ENCODE peak calls at places on chromosomes 16 and 17, in seven cellular contexts. O, Z, I, C, A, E and L are unnamed samples.

GRCh38 chr17:62629556-62630364 is 2.3 kb downstream of the MRC2 start:
- DNase-seq in E (no peak), A (no peak), Z (no peak), C (no peak), O (no peak), I (no peak), L (no peak)

GRCh38 chr16:77212736-77213541 is 13.7 kb downstream of the SYCE1L start:
- DNase-seq in E (peak; percentile 73), A (no peak), C (peak; percentile 95), I (no peak), O (no peak), Z (peak; percentile 62), L (peak; percentile 73)

GRCh38 chr17:44919885-44920564 is 4.7 kb upstream of the GFAP start:
- DNase-seq in I (peak; percentile 83), A (peak; percentile 73), C (peak; percentile 92), O (peak; percentile 66), E (peak; percentile 89), Z (peak; percentile 83), L (peak; percentile 87)

GRCh38 chr17:60941028-60941427 is 263.4 kb downstream of the BCAS3 start:
- DNase-seq in Z (peak; percentile 35), E (no peak), A (no peak), I (peak; percentile 28), C (no peak), O (peak; percentile 6), L (peak; percentile 17)

GRCh38 chr17:67116045-67116575 is 71.8 kb downstream of the CACNG1 start:
- DNase-seq in E (no peak), I (no peak), C (no peak), A (no peak), Z (no peak), O (no peak), L (no peak)

GRCh38 chr17:40567377-40567776 is 2.1 kb upstream of the CCR7 start:
- DNase-seq in E (no peak), A (no peak), C (no peak), I (no peak), O (no peak), Z (no peak), L (no peak)

GRCh38 chr17:4582691-4583090 is 1.6 kb upstream of the SMTNL2 start:
- DNase-seq in O (no peak), A (no peak), I (no peak), Z (no peak), E (no peak), C (no peak), L (no peak)

GRCh38 chr16:1288813-1289479 is 20.5 kb upstream of the UBE2I start:
- DNase-seq in E (no peak), C (no peak), I (no peak), A (peak; percentile 37), O (no peak), Z (no peak), L (no peak)

GRCh38 chr16:4323845-4324478 is 8.1 kb downstream of the GLIS2 start:
- DNase-seq in O (peak; percentile 28), Z (peak; percentile 72), A (no peak), E (peak; percentile 64), C (no peak), I (peak; percentile 67), L (peak; percentile 83)

GRCh38 chr16:85564277-85565051 is 48.7 kb upstream of the GSE1 start:
- DNase-seq in I (no peak), E (peak; percentile 38), A (no peak), C (no peak), Z (no peak), O (peak; percentile 67), L (peak; percentile 47)

GRCh38 chr16:27960619-27961295 is 102.8 kb downstream of the GSG1L start:
- DNase-seq in I (no peak), A (no peak), O (no peak), E (no peak), C (peak; percentile 78), Z (no peak), L (no peak)

GRCh38 chr16:57563487-57563750 is 21.0 kb downstream of the ADGRG5 start:
- DNase-seq in A (no peak), Z (no peak), I (no peak), E (no peak), O (no peak), C (no peak), L (no peak)

GRCh38 chr17:36136031-36136430 is 32.4 kb downstream of the CCL4 start:
- DNase-seq in C (peak; percentile 37), E (no peak), I (no peak), A (no peak), O (no peak), Z (no peak), L (no peak)

GRCh38 chr17:151886-152859 is 14.8 kb downstream of the SCGB1C2 start:
- DNase-seq in I (peak; percentile 7), O (no peak), A (no peak), E (peak; percentile 33), C (peak; percentile 68), Z (no peak), L (no peak)

GRCh38 chr17:5585814-5586558 is 1.7 kb upstream of the NLRP1 start:
- DNase-seq in O (no peak), I (no peak), C (no peak), Z (no peak), E (no peak), A (no peak), L (no peak)

GRCh38 chr16:67464565-67464964 is 16.4 kb downstream of the ATP6V0D1 start:
- DNase-seq in A (no peak), Z (no peak), E (no peak), I (peak; percentile 88), C (no peak), O (peak; percentile 56), L (no peak)

GRCh38 chr16:78163772-78164391 is 64.4 kb downstream of the WWOX start:
- DNase-seq in Z (no peak), A (no peak), I (no peak), O (no peak), E (no peak), C (no peak), L (no peak)

DNA sequence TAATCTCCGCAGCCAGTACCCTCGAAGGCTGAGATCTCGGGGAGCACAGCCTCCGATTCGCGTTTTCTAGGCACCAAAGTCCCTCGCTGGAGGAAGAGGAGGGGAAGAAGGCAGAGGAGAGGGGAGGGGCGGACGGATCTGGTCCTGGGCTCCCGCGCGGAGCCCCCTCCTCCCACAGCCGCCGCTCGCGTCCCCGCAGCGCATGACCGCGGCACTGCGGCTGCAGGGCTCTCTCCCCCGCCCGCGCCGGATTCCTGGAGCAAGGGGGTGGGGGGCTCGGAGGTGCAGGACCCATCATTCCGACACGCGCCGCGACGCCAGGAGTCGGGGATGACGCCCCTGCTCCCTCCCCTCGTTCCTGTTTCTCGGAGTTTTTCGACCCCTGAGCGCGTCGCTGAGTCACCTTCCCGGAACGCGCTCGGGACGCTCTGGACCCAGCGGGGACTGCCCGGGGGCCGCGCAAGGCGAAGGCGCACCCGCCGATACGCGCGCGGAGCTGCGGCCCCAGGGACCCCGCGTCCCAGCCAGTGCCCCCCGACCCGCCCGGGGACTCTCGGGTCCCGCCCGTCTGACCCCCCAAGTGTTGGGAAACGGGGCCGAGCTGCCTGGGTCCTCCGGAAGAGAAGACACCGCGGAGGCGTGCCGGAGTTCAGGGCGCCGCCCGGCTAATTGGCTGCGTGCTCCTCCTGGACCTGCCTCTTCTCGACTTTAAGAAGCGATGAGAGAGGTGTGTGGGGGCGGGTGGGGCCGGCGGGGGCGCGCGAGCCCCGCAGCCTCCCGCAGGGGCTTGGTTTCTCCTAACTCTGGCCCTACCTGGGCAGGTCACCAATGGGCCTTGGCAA is 1.4 kb upstream of the SPHK1 start:
- DNase-seq in I (peak; percentile 51), O (no peak), C (peak; percentile 93), E (peak; percentile 75), Z (peak; percentile 50), A (peak; percentile 89), L (peak; percentile 44)
- TF ChIP-seq POLR2A in I (no peak), O (no peak), C (no peak), E (peak; percentile 5), Z (no peak), A (no peak), L (no peak)

GRCh38 chr17:58985265-58985810 is 121.3 kb downstream of the TRIM37 start:
- DNase-seq in I (peak; percentile 32), C (no peak), O (no peak), A (no peak), E (no peak), Z (no peak), L (no peak)
- H3K4me3 ChIP-seq in I (no peak overlapping the region), C (no peak overlapping the region), O (no peak overlapping the region), A (no peak overlapping the region), E (no peak overlapping the region), Z (no peak overlapping the region), L (no peak overlapping the region)

GRCh38 chr17:49508891-49509587 is 13.9 kb downstream of the NGFR start:
- DNase-seq in E (no peak), A (no peak), C (no peak), Z (no peak), O (no peak), I (no peak), L (no peak)

GRCh38 chr17:49509588-49509917 is 14.5 kb downstream of the NGFR start:
- DNase-seq in E (no peak), I (no peak), Z (no peak), C (no peak), O (no peak), A (no peak), L (no peak)

GRCh38 chr17:49510059-49510719 is 15.1 kb downstream of the NGFR start:
- DNase-seq in I (no peak), E (no peak), O (no peak), Z (no peak), C (no peak), A (no peak), L (no peak)

GRCh38 chr17:49511810-49512209 is 16.7 kb downstream of the NGFR start:
- DNase-seq in E (no peak), C (no peak), O (no peak), I (no peak), Z (no peak), A (no peak), L (no peak)

DNA sequence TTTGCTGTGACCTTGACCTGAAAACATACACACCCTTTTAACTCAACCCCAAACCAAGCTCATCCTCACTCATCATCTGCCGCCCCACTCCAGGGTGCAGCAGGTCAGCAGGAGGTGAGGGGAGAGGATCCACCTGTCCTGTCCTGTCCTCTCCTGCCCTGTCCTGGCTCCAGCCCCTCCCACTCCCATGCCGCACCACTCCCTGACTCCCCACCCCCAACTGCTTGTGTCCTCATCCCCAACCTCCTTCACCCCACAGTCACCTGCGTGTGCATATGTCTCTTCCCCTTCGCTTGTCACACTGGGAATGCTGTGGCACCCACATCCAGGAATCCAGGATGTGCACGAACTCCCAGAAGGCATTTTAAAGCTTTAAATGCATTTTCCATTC is 15.6 kb downstream of the NGFR start:
- DNase-seq in O (no peak), E (no peak), I (no peak), C (no peak), A (no peak), Z (no peak), L (no peak)
- TF ChIP-seq POLR2A in O (no peak), E (no peak), I (no peak), C (no peak), A (no peak), Z (no peak), L (no peak)

DNA sequence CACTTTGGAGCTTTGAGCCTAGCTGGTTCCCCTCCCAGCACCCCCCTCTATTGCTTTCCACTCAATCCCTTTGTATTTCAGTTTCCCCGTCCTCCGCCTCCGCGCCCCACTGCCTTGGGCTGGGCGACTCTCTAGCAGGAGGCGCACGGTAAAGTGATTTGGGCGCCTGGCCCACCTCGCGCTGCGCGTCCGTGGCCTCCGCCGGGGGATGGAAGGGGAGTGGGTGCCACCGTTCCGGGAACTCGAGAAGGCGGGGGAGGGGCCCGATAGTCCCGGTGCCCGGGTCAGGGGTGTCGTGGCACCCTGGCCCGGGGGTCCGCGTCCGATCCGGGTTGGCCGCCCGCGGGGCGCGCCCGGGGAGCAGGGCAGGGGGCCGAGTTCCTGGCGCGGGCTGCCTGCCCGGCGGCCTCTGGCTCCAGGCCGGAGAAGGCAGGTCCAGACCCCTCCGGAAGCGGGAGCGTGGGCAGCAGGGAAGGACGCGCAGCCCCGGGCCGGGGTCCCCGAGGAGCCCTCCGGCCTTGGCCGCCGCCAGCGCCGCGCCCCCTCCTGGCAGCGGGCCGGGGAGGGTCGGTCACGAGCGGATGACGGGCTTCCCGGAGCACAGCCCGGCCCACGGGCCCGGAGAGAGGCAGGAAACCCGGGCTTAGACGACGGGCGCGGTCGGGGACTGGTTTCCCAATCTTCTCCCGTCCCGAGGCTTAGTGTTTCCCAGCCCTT is 15.8 kb downstream of the MEOX1 start:
- DNase-seq in O (peak; percentile 32), A (no peak), I (peak; percentile 44), E (no peak), Z (peak; percentile 45), C (peak; percentile 96), L (peak; percentile 44)
- H3K4me3 ChIP-seq in O (peak overlapping the region; percentile 51), A (no peak overlapping the region), I (peak overlapping the region; percentile 67), E (no peak overlapping the region), Z (peak overlapping the region; percentile 53), C (peak overlapping the region; percentile 34), L (peak overlapping the region; percentile 14)